ENCODE peak calls at places on chromosomes 11 and 22, in four cellular contexts. A is adipocyte, R is colonic mucosa, N is IMR-90. V is an unnamed sample.

GRCh38 chr11:567629-568258 is 7.0 kb downstream of the RASSF7 start:
- DNase-seq in A (peak), R (no peak), N (no peak), V (no peak)

GRCh38 chr11:108167624-108168023 is 46.3 kb downstream of the ACAT1 start:
- DNase-seq in A (no peak), R (no peak), N (no peak), V (no peak)

GRCh38 chr11:20397281-20397680 is 9.8 kb downstream of the PRMT3 start:
- DNase-seq in A (peak), R (no peak), N (peak), V (no peak)

GRCh38 chr11:70068950-70069349 is 9.2 kb upstream of the ANO1 start:
- DNase-seq in A (no peak), R (no peak), N (no peak), V (no peak)

GRCh38 chr11:13183094-13183825 is 94.3 kb upstream of the BMAL1 start:
- DNase-seq in A (peak), R (no peak), N (peak), V (no peak)

GRCh38 chr22:37563153-37564081 is 3.1 kb downstream of the CDC42EP1 start:
- DNase-seq in A (peak), R (peak), N (peak), V (peak)

GRCh38 chr11:112822478-112823274 is 138.5 kb upstream of the NCAM1 start:
- DNase-seq in A (no peak), R (no peak), N (no peak), V (no peak)

GRCh38 chr22:49022816-49023160 is 804.9 kb downstream of the BRD1 start:
- DNase-seq in A (no peak), R (no peak), N (no peak), V (no peak)

DNA sequence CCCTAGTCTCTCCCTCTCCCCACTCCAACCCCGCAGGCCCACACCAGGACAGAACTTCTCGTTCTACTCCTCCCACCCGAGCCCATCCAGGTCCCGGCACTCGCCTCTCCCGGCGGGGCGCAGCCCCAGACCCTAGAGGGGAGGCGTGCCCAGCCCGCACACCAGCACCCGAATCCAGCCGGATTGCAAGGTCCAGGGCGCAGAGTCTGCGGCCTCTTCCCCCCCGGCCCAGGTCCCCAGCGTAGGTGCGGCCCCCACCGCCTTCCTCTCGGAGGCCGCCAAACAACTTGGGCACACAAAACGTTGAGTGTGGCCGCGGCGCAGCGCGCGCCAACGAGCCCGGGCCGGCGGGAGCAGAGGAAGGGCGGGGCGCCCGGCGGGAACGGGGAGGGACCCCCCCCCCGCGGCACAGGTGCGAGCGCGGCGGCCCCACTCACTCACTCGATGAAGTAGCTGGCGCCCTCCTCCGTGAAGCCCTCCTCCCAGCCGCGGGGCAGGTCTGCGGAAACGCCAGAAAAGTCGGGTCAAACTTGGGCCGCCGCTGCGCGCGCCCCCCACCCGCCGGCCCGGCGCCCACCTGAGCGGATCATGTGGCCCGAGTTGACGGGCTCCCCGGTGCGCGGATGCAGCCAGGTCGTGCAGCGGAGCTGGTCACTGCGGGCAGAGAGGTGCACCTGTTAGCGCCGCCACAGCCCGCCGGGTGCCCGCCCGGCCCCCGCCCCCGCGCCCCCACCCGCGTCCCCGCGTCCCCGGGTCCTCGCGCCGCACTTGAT is 480 bp downstream of the PLEKHA7 start:
- DNase-seq in A (peak), R (peak), N (no peak), V (peak)
- H3K9ac ChIP-seq in A (peak), R (peak), N (no peak), V (peak)

GRCh38 chr11:35079581-35079980 is 59.4 kb upstream of the CD44 start:
- DNase-seq in A (no peak), R (no peak), N (no peak), V (no peak)

GRCh38 chr11:35083181-35084061 is 55.5 kb upstream of the CD44 start:
- DNase-seq in A (peak), R (peak), N (peak), V (no peak)

GRCh38 chr11:35085766-35086165 is 53.2 kb upstream of the CD44 start:
- DNase-seq in A (no peak), R (no peak), N (no peak), V (no peak)

GRCh38 chr11:35084817-35085424 is 54.0 kb upstream of the CD44 start:
- DNase-seq in A (no peak), R (no peak), N (no peak), V (no peak)

DNA sequence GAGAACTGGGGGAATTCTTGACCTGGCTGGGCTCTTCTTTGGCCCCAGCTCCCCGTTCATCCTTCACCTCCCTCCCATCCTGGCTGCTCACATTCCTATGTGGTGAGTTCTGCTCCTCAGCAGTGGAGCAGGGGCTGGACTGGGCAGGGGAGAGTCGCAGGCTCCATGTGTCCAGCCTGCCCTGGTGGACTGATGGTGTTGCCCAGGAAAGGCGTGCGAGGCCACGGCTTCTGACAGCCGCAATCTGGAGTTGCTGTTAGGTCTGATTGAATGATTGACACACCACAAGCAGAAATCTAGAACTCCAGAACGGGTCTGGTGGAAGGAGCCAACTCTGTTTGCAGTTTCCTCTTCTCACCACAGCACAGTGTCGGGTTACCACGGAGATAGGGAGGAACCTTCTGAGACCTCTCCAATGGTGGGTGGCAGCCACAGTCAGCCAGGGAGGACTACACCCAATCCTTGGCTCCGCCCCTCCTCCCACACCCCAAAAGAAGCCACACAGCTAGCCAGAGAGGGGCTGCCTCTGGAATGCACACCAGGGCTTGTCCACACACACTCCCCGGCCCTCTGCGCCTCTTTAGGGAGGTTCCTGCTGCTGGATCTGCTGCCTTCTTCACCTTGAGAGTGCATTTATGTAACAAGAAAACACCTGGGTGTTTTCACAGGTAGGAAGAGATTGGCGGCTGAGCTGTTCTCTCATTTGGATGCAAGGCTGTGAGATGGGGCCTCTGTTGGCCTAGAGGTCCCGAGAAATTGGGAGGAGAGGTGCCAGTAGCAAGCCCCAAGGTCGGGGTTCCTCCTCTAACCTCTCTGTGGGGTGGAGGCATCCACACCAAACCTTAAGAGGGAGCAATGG is 56.4 kb upstream of the CD44 start:
- DNase-seq in A (peak), R (peak), N (peak), V (peak)
- H3K9ac ChIP-seq in A (peak), R (peak), N (peak), V (no peak)

GRCh38 chr11:119205574-119206511 is at the start of gene CBL:
- DNase-seq in A (peak), R (peak), N (peak), V (peak)

GRCh38 chr11:119207607-119208006 is 1.5 kb downstream of the CBL start:
- DNase-seq in A (no peak), R (no peak), N (no peak), V (no peak)

GRCh38 chr11:119209186-119209585 is 3.0 kb downstream of the CBL start:
- DNase-seq in A (no peak), R (no peak), N (no peak), V (peak)

GRCh38 chr11:119206512-119207299 is 567 bp downstream of the CBL start:
- DNase-seq in A (peak), R (peak), N (no peak), V (no peak)

DNA sequence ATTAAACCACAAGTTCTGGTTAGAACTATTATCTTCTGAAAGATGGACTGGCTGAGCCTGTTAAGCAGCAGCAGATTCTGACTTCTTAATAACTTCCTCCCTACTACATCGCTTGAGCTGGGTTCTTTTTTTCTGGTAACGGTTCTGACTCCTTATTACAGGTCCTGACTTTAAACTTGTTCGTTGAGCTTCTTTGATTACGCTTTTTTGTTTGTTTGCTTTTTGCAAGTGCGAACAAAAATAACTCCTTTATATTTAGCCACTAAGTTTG is 1.1 kb downstream of the CBL start:
- DNase-seq in A (peak), R (no peak), N (no peak), V (no peak)
- H3K9ac ChIP-seq in A (peak), R (no peak), N (peak), V (no peak)

DNA sequence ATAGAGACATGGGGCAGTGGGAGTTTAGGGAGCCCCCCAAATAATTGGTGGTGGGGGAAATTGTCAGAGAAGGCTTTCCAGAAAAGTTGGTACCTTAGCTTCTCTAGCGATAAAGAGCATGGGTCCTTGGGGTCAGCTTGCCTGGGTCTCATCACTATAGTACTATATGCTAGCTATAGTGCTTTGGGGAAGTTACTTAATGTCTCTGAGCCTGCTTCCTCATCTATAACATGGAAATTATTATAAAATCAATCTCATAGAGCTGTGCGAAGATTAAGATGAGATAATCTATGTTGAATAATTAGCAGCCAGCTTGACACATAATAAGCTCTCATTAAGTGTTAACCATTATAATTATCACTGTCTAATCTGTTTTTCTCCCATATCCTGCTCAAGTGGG is 41.2 kb downstream of the STIM1 start:
- DNase-seq in A (no peak), R (no peak), N (no peak), V (no peak)
- H3K9ac ChIP-seq in A (no peak), R (no peak), N (no peak), V (no peak)

DNA sequence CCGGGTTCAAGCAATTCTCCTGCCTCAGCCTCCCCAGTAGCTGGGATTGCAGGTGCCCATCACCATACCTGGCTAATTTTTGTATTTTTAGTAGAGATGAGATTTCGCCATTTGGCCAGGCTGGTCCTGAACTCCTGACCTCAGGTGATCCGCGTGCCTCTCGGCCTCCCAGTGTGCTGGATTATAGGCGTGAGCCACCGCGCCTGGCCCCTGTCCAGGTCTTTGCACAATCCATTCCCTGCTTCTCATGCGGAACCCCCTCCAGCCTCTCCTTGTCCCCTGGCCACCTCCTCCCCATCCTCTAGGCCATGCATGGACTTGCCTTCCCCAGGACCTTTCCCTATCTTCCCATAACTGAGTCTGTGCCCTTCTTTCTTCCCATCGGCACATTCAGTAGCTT is 8.7 kb downstream of the DPP3 start:
- DNase-seq in A (no peak), R (no peak), N (no peak), V (no peak)
- H3K9ac ChIP-seq in A (no peak), R (no peak), N (no peak), V (no peak)

DNA sequence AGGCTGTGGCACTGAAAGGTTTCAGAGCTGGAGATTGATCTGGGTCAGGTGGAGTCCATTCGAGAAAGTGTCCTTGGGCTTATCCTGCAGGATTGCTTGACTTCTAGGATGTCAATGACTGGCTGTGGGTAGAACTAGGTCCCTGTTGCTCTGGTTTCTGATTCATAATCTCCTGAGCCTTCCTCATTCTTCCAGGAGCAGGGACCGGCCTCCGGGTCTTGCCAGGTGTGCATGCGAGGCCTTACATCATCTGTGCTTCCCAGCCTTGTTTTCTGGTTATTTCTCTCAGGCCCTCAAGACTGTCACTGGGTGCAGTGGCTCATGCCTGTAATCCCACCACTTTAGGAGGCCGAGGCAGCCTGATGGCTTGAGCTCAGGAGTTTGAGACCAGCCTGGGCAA is 33.3 kb upstream of the SORL1-AS1 start:
- DNase-seq in A (no peak), R (no peak), N (no peak), V (no peak)
- H3K9ac ChIP-seq in A (no peak), R (no peak), N (no peak), V (no peak)

GRCh38 chr11:17807034-17807433 is 72.5 kb downstream of the KCNC1 start:
- DNase-seq in A (no peak), R (no peak), N (no peak), V (no peak)

GRCh38 chr11:17805873-17806272 is 71.3 kb downstream of the KCNC1 start:
- DNase-seq in A (no peak), R (no peak), N (no peak), V (no peak)

GRCh38 chr11:17802491-17802890 is 67.9 kb downstream of the KCNC1 start:
- DNase-seq in A (no peak), R (no peak), N (no peak), V (no peak)

GRCh38 chr11:17803751-17804334 is 69.3 kb downstream of the KCNC1 start:
- DNase-seq in A (no peak), R (no peak), N (no peak), V (no peak)

GRCh38 chr11:17805043-17805442 is 70.5 kb downstream of the KCNC1 start:
- DNase-seq in A (no peak), R (no peak), N (no peak), V (no peak)
- H3K9ac ChIP-seq in A (no peak), R (no peak), N (no peak), V (no peak)

GRCh38 chr11:34897171-34897870 is 18.9 kb downstream of the APIP start:
- DNase-seq in A (no peak), R (no peak), N (no peak), V (no peak)
- H3K9ac ChIP-seq in A (no peak), R (no peak), N (no peak), V (no peak)

DNA sequence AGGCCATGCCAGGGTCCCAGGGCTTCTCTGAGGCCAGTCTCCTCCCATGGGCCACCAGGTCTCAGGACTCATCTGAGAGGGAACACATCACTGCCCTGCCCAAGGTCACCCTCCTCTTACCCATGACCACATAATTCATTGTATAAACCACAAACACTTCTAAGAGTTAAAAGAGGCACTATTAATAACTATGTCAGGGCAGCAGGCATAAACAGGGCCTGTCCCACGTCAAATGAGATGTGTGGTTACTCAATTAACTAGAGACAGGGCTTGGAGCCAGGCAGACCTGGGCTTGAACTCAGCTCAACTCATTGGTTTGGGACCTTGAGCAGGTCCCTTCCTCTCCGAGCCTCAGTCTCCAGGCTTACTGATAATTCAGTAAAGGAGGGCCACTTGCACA is 33.1 kb downstream of the ARAP1 start:
- DNase-seq in A (no peak), R (no peak), N (peak), V (peak)
- H3K9ac ChIP-seq in A (peak), R (peak), N (no peak), V (peak)